ENCODE peak calls at places on chromosomes 5 and 9, in nine cellular contexts. V, S, N, I, E, H, Q, T and L are unnamed samples.

GRCh38 chr5:119439140-119439625 is 13.1 kb upstream of the HSD17B4 start:
- DNase-seq in V (no peak), S (no peak), N (no peak), I (no peak), E (no peak), H (no peak), Q (no peak), T (no peak), L (no peak)

GRCh38 chr5:61386062-61386800 is 54.2 kb downstream of the ZSWIM6 start:
- DNase-seq in V (no peak), S (no peak), N (no peak), I (no peak), E (no peak), H (no peak), Q (no peak), T (no peak), L (no peak)

GRCh38 chr5:38853753-38854470 is 8.1 kb downstream of the OSMR start:
- DNase-seq in V (peak), S (no peak), N (no peak), I (no peak), E (no peak), H (no peak), Q (no peak), T (no peak), L (no peak)

GRCh38 chr5:108998216-108998615 is 250.5 kb downstream of the FER start:
- DNase-seq in V (no peak), S (no peak), N (no peak), I (no peak), E (no peak), H (no peak), Q (no peak), T (no peak), L (no peak)

GRCh38 chr5:1551426-1551825 is 27.7 kb upstream of the LPCAT1 start:
- DNase-seq in V (no peak), S (no peak), N (no peak), I (no peak), E (no peak), H (no peak), Q (no peak), T (no peak), L (no peak)

GRCh38 chr9:15711531-15712295 is 158.9 kb downstream of the CCDC171 start:
- DNase-seq in V (no peak), S (no peak), N (no peak), I (no peak), E (no peak), H (no peak), Q (no peak), T (no peak), L (no peak)

GRCh38 chr9:93645149-93645889 is 68.9 kb downstream of the PHF2 start:
- DNase-seq in V (no peak), S (no peak), N (no peak), I (peak), E (no peak), H (no peak), Q (peak), T (no peak), L (no peak)

GRCh38 chr9:109590945-109591344 is 92.8 kb upstream of the PTPN3 start:
- DNase-seq in V (no peak), S (no peak), N (no peak), I (no peak), E (no peak), H (no peak), Q (no peak), T (peak), L (peak)

GRCh38 chr5:138655530-138656245 is 80.5 kb upstream of the HSPA9 start:
- DNase-seq in V (no peak), S (no peak), N (no peak), I (peak), E (no peak), H (no peak), Q (no peak), T (no peak), L (no peak)

GRCh38 chr5:37792976-37793328 is 46.9 kb downstream of the GDNF start:
- DNase-seq in V (peak), S (no peak), N (no peak), I (no peak), E (no peak), H (no peak), Q (no peak), T (no peak), L (no peak)

GRCh38 chr5:177448244-177448950 is 1.8 kb downstream of the PRR7 start:
- DNase-seq in V (no peak), S (no peak), N (no peak), I (no peak), E (no peak), H (no peak), Q (no peak), T (no peak), L (no peak)

GRCh38 chr9:123722378-123722777 is 207.5 kb downstream of the DENND1A start:
- DNase-seq in V (no peak), S (no peak), N (no peak), I (no peak), E (no peak), H (no peak), Q (no peak), T (no peak), L (no peak)

GRCh38 chr5:65708140-65708539 is 13.8 kb downstream of the SGTB start:
- DNase-seq in V (no peak), S (no peak), N (no peak), I (no peak), E (no peak), H (no peak), Q (no peak), T (no peak), L (no peak)

GRCh38 chr9:112112519-112112918 is 62.6 kb downstream of the SUSD1 start:
- DNase-seq in V (peak), S (no peak), N (no peak), I (no peak), E (no peak), H (no peak), Q (no peak), T (no peak), L (no peak)

GRCh38 chr5:145825751-145826180 is 9.4 kb downstream of the PRELID2 start:
- DNase-seq in V (peak), S (no peak), N (no peak), I (no peak), E (peak), H (no peak), Q (no peak), T (no peak), L (no peak)

GRCh38 chr5:60482301-60482700 is 217.7 kb downstream of the DEPDC1B start:
- DNase-seq in V (no peak), S (no peak), N (no peak), I (no peak), E (no peak), H (no peak), Q (no peak), T (no peak), L (no peak)

GRCh38 chr9:90801507-90802289 is at the start of gene SYK:
- DNase-seq in V (no peak), S (no peak), N (no peak), I (peak), E (peak), H (no peak), Q (peak), T (peak), L (peak)

GRCh38 chr5:65152131-65152530 is 329.6 kb downstream of the ADAMTS6 start:
- DNase-seq in V (no peak), S (no peak), N (no peak), I (no peak), E (no peak), H (no peak), Q (no peak), T (no peak), L (no peak)

GRCh38 chr5:76836585-76836984 is 13.2 kb upstream of the S100Z start:
- DNase-seq in V (no peak), S (no peak), N (no peak), I (no peak), E (no peak), H (no peak), Q (no peak), T (no peak), L (peak)